ENCODE peak calls at places on chromosomes 12 and 14, in five cellular contexts. C is CD4-positive, CD25-positive, alpha-beta regulatory T cell; D is Peyer's patch; I is IMR-90; E is SK-N-SH. Q is an unnamed sample. For H3K27me3, H3K36me3 and H3K4me1, the result is how much of the 10 kb centered on the place peaks cover.

GRCh38 chr12:125166046-125166445 is 100.8 kb downstream of the AACS start:
- DNase-seq in C (no peak), D (no peak), I (no peak), E (no peak), Q (no peak)

GRCh38 chr12:94149781-94150482 is 1.6 kb downstream of the PLXNC1 start:
- DNase-seq in C (peak), D (no peak), I (no peak), E (peak), Q (no peak)

GRCh38 chr12:1885082-1885596 is 33.3 kb downstream of the CACNA2D4 start:
- DNase-seq in C (no peak), D (no peak), I (no peak), E (no peak), Q (no peak)

GRCh38 chr12:25816637-25817036 is 141.8 kb upstream of the RASSF8 start:
- DNase-seq in C (no peak), D (no peak), I (peak), E (no peak), Q (no peak)

GRCh38 chr12:6532051-6532926 is 2.0 kb upstream of the GAPDH start:
- DNase-seq in C (peak), D (peak), I (peak), E (peak), Q (peak)

GRCh38 chr14:90409209-90409730 is 12.4 kb downstream of the CALM1 start:
- DNase-seq in C (no peak), D (no peak), I (peak), E (no peak), Q (peak)

GRCh38 chr12:67540920-67541624 is 107.5 kb upstream of the DYRK2 start:
- DNase-seq in C (no peak), D (no peak), I (peak), E (no peak), Q (no peak)

GRCh38 chr12:93707836-93708235 is 30.7 kb downstream of the CRADD start:
- DNase-seq in C (no peak), D (no peak), I (peak), E (no peak), Q (no peak)

GRCh38 chr12:66664076-66664475 is 14.8 kb downstream of the GRIP1 start:
- DNase-seq in C (no peak), D (no peak), I (no peak), E (no peak), Q (no peak)

GRCh38 chr14:50599700-50600444 is 39.9 kb downstream of the ATL1 start:
- DNase-seq in C (peak), D (no peak), I (peak), E (peak), Q (no peak)

GRCh38 chr12:53757095-53757770 is 5.5 kb upstream of the CISTR start:
- DNase-seq in C (peak), D (peak), I (peak), E (peak), Q (peak)

GRCh38 chr12:94458882-94459772 is 540 bp downstream of the CEP83 start:
- DNase-seq in C (peak), D (no peak), I (peak), E (peak), Q (no peak)

GRCh38 chr14:83757896-83758295 is 1772.0 kb upstream of the FLRT2 start:
- DNase-seq in C (no peak), D (no peak), I (peak), E (no peak), Q (no peak)

GRCh38 chr14:91866061-91866460 is 1.3 kb downstream of the TC2N start:
- DNase-seq in C (peak), D (no peak), I (no peak), E (no peak), Q (no peak)

GRCh38 chr12:95102916-95103671 is 29.7 kb upstream of the NR2C1 start:
- DNase-seq in C (peak), D (no peak), I (peak), E (no peak), Q (no peak)

GRCh38 chr12:39103552-39104165 is 198.3 kb upstream of the CPNE8 start:
- DNase-seq in C (peak), D (no peak), I (no peak), E (peak), Q (peak)

GRCh38 chr14:50830044-50830931 is 674 bp downstream of the NIN start:
- DNase-seq in C (peak), D (peak), I (peak), E (peak), Q (peak)

GRCh38 chr14:61547186-61548121 is 147.9 kb upstream of the HIF1A start:
- DNase-seq in C (no peak), D (no peak), I (peak), E (no peak), Q (no peak)

GRCh38 chr12:43692064-43692463 is 66.5 kb downstream of the PUS7L start:
- DNase-seq in C (no peak), D (no peak), I (peak), E (no peak), Q (no peak)

GRCh38 chr12:114500775-114501473 is 95.0 kb upstream of the TBX5 start:
- DNase-seq in C (no peak), D (no peak), I (no peak), E (no peak), Q (peak)

GRCh38 chr14:76373456-76373855 is 2.5 kb upstream of the ESRRB start:
- DNase-seq in C (no peak), D (no peak), I (no peak), E (no peak), Q (no peak)
- H3K27me3 ChIP-seq in C (under half), D (under half), I (half or more), E (half or more), Q (half or more)

DNA sequence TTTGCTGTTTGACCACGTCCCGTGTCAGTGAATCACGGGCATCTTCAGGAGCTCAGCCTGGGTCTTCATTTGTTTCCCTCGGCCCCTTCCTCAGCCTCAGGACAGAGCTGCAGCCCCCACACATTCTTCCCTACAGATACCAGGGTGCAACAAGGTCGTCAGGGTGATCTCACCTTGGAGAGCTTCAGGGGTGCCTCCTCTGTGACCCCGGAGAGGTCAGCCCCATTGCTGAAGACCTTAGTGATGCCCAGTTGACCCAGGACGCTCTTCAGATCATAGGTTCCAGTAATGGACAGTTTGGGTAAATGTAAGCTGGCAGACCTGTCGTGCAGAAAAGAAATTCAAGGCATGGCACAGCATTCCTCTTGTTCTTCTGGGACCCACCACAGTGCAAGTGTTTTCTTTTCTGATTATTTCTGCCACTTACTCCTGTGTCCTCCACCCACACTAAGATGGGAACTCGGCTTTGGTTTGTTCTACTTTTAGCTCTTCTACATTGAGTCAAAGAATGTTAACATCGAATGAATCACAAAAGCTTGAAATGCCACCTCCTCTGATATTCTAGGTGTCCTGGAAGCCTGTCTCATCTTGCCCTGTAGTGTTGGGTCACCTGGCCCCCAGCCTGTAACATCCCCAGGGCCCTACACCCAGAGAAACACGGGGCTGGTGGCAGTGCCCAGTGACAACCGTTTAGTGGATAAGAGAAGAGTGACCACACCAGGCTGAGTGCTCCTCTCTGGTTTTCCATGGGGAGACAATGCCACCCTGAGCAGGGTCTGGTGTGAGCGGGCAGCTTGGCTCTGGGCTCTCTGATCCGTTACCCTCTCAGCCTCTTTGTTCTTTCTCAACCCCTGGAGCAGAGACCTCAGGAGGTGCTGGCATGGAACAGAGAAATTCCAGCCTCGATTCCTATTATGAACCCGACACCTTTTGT is 8.8 kb downstream of the SERPINA1 start:
- DNase-seq in C (no peak), D (no peak), I (no peak), E (no peak), Q (no peak)
- H3K36me3 ChIP-seq in C (under half), D (under half), I (under half), E (under half), Q (under half)

GRCh38 chr12:49684310-49684854 is 22.8 kb downstream of the FMNL3 start:
- DNase-seq in C (no peak), D (no peak), I (no peak), E (no peak), Q (no peak)
- H3K4me1 ChIP-seq in C (under half), D (under half), I (under half), E (under half), Q (under half)

GRCh38 chr12:131673519-131674265 is 37.2 kb upstream of the SFSWAP start:
- DNase-seq in C (no peak), D (peak), I (peak), E (no peak), Q (no peak)
- H3K27me3 ChIP-seq in C (under half), D (under half), I (under half), E (under half), Q (under half)

DNA sequence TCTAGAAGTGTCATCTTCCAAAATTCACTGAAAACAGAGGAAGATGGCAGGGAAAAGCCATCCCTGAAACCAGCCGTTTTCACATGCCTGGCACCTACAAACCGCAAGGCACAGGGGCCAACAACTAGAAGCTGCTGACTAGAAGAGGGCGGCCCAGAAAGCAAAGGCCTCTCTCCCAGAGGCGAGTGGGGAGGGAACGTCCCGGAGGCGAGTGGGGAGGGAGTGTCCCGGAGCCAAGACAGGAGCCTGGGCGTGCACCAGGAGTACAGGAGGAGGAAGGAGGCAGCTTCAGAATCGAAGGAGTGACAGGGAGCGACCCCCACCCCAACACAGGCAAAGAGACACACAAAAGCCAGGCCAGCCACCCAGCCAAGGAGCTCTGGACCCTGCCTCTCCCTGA is 21.0 kb downstream of the ANKLE2 start:
- DNase-seq in C (no peak), D (no peak), I (no peak), E (no peak), Q (no peak)
- H3K36me3 ChIP-seq in C (half or more), D (under half), I (half or more), E (half or more), Q (half or more)

GRCh38 chr12:108634225-108634795 is 616 bp upstream of the SELPLG start:
- DNase-seq in C (peak), D (no peak), I (no peak), E (no peak), Q (no peak)

GRCh38 chr12:108637222-108637621 is 3.5 kb upstream of the SELPLG start:
- DNase-seq in C (no peak), D (no peak), I (no peak), E (no peak), Q (no peak)

GRCh38 chr12:108637631-108638030 is 3.9 kb upstream of the SELPLG start:
- DNase-seq in C (no peak), D (no peak), I (no peak), E (no peak), Q (no peak)

GRCh38 chr12:108635201-108635996 is 1.7 kb upstream of the SELPLG start:
- DNase-seq in C (peak), D (no peak), I (peak), E (no peak), Q (no peak)

DNA sequence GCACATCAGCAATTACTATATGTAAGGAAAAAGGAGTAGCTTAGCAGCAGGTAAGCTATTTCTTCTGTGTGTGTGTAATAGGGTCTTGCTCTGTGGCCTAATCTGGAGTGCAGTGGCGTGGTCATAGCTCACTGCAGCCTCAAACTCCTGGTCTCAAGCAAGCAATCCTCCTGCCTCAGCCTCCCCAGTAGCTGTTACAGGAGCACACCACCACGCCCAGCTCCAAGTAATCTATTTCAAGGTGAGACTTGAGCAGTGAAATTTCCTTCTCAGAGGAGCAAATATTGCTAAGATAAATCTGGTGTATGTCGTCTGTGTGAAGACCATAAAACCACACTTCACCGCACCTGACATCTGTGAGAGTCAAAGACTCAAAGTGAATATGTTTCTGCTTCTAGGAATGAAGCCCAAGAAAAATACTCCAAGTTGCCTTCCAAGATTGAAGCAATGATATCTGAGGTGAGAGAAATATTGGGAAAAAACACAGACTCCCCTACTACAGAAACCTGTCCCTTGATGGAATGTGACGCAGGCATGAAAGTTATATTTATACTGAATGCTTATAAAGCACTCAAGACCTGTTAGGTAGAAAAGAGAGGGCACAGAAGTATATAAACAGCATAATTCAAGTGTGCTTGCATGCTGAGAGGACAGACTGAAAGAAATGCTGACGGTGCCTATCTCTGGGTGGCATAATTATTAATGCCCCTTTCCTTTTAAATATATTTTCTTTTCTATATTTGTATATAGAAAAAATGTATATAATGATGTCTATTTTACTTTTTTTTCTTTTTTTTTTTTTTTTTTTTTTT is 2.5 kb upstream of the SELPLG start:
- DNase-seq in C (no peak), D (no peak), I (no peak), E (no peak), Q (no peak)
- H3K4me1 ChIP-seq in C (under half), D (under half), I (under half), E (under half), Q (under half)